ENCODE peak calls at places on chromosomes 12 and 14, in five cellular contexts. One of them, this sample, is unnamed.

GRCh38 chr14:58697927-58698641 is 60.3 kb downstream of the DACT1 start:
- DNase-seq in WERI-Rb-1: no peak
- DNase-seq in brain microvascular endothelial cell: no peak
- DNase-seq in psoas muscle: no peak
- DNase-seq in cardiac fibroblast: no peak
- DNase-seq in this sample: no peak

GRCh38 chr12:26554332-26554731 is 278.7 kb downstream of the ITPR2 start:
- DNase-seq in WERI-Rb-1: no peak
- DNase-seq in brain microvascular endothelial cell: no peak
- DNase-seq in psoas muscle: no peak
- DNase-seq in cardiac fibroblast: no peak
- DNase-seq in this sample: no peak

GRCh38 chr14:68703093-68703492 is 89.8 kb downstream of the ZFP36L1 start:
- DNase-seq in WERI-Rb-1: no peak
- DNase-seq in brain microvascular endothelial cell: peak
- DNase-seq in psoas muscle: peak
- DNase-seq in cardiac fibroblast: peak
- DNase-seq in this sample: no peak

GRCh38 chr14:56918849-56919574 is 108.7 kb upstream of the OTX2 start:
- DNase-seq in WERI-Rb-1: no peak
- DNase-seq in brain microvascular endothelial cell: no peak
- DNase-seq in psoas muscle: no peak
- DNase-seq in cardiac fibroblast: no peak
- DNase-seq in this sample: no peak

GRCh38 chr14:96051642-96052540 is 12.7 kb downstream of the C14orf132 start:
- DNase-seq in WERI-Rb-1: peak
- DNase-seq in brain microvascular endothelial cell: no peak
- DNase-seq in psoas muscle: no peak
- DNase-seq in cardiac fibroblast: no peak
- DNase-seq in this sample: no peak

GRCh38 chr14:105918496-105919262 is 392.3 kb downstream of the TMEM121 start:
- DNase-seq in WERI-Rb-1: no peak
- DNase-seq in brain microvascular endothelial cell: no peak
- DNase-seq in psoas muscle: no peak
- DNase-seq in cardiac fibroblast: no peak
- DNase-seq in this sample: no peak

GRCh38 chr12:68451261-68452091 is 119.3 kb upstream of the MDM1 start:
- DNase-seq in WERI-Rb-1: no peak
- DNase-seq in brain microvascular endothelial cell: peak
- DNase-seq in psoas muscle: peak
- DNase-seq in cardiac fibroblast: peak
- DNase-seq in this sample: peak

GRCh38 chr14:79278286-79278797 is 933.0 kb downstream of the DIO2 start:
- DNase-seq in WERI-Rb-1: peak
- DNase-seq in brain microvascular endothelial cell: no peak
- DNase-seq in psoas muscle: no peak
- DNase-seq in cardiac fibroblast: no peak
- DNase-seq in this sample: no peak

GRCh38 chr12:64054156-64054555 is 167.9 kb downstream of the KICS2 start:
- DNase-seq in WERI-Rb-1: no peak
- DNase-seq in brain microvascular endothelial cell: no peak
- DNase-seq in psoas muscle: no peak
- DNase-seq in cardiac fibroblast: no peak
- DNase-seq in this sample: no peak

GRCh38 chr14:82872494-82872893 is 1338.8 kb upstream of the SEL1L start:
- DNase-seq in WERI-Rb-1: no peak
- DNase-seq in brain microvascular endothelial cell: no peak
- DNase-seq in psoas muscle: no peak
- DNase-seq in cardiac fibroblast: no peak
- DNase-seq in this sample: no peak

GRCh38 chr14:101843665-101844064 is 82.2 kb downstream of the PPP2R5C start:
- DNase-seq in WERI-Rb-1: no peak
- DNase-seq in brain microvascular endothelial cell: no peak
- DNase-seq in psoas muscle: no peak
- DNase-seq in cardiac fibroblast: no peak
- DNase-seq in this sample: no peak

GRCh38 chr14:52429451-52429850 is 115.3 kb downstream of the PTGER2 start:
- DNase-seq in WERI-Rb-1: no peak
- DNase-seq in brain microvascular endothelial cell: no peak
- DNase-seq in psoas muscle: no peak
- DNase-seq in cardiac fibroblast: no peak
- DNase-seq in this sample: no peak

GRCh38 chr14:51454351-51454750 is 197.4 kb upstream of the FRMD6 start:
- DNase-seq in WERI-Rb-1: no peak
- DNase-seq in brain microvascular endothelial cell: no peak
- DNase-seq in psoas muscle: no peak
- DNase-seq in cardiac fibroblast: no peak
- DNase-seq in this sample: no peak

GRCh38 chr14:99188721-99189120 is 83.3 kb downstream of the BCL11B start:
- DNase-seq in WERI-Rb-1: no peak
- DNase-seq in brain microvascular endothelial cell: no peak
- DNase-seq in psoas muscle: no peak
- DNase-seq in cardiac fibroblast: no peak
- DNase-seq in this sample: no peak

GRCh38 chr14:20415723-20416622 is 2.7 kb upstream of the TEP1 start:
- DNase-seq in WERI-Rb-1: peak
- DNase-seq in brain microvascular endothelial cell: peak
- DNase-seq in psoas muscle: no peak
- DNase-seq in cardiac fibroblast: peak
- DNase-seq in this sample: no peak

GRCh38 chr14:61467281-61467680 is 145.9 kb downstream of the PRKCH start:
- DNase-seq in WERI-Rb-1: no peak
- DNase-seq in brain microvascular endothelial cell: no peak
- DNase-seq in psoas muscle: no peak
- DNase-seq in cardiac fibroblast: no peak
- DNase-seq in this sample: no peak

GRCh38 chr12:57832966-57833365 is 13.6 kb downstream of the CTDSP2 start:
- DNase-seq in WERI-Rb-1: peak
- DNase-seq in brain microvascular endothelial cell: no peak
- DNase-seq in psoas muscle: no peak
- DNase-seq in cardiac fibroblast: no peak
- DNase-seq in this sample: no peak

GRCh38 chr14:61254803-61255526 is 26.2 kb downstream of the TMEM30B start:
- DNase-seq in WERI-Rb-1: no peak
- DNase-seq in brain microvascular endothelial cell: no peak
- DNase-seq in psoas muscle: no peak
- DNase-seq in cardiac fibroblast: no peak
- DNase-seq in this sample: no peak

GRCh38 chr14:73240816-73241480 is 3.6 kb downstream of the PAPLN start:
- DNase-seq in WERI-Rb-1: peak
- DNase-seq in brain microvascular endothelial cell: no peak
- DNase-seq in psoas muscle: no peak
- DNase-seq in cardiac fibroblast: no peak
- DNase-seq in this sample: no peak

GRCh38 chr12:3496964-3497363 is 6.0 kb downstream of the PRMT8 start:
- DNase-seq in WERI-Rb-1: peak
- DNase-seq in brain microvascular endothelial cell: no peak
- DNase-seq in psoas muscle: no peak
- DNase-seq in cardiac fibroblast: no peak
- DNase-seq in this sample: no peak

GRCh38 chr12:33226671-33227070 is 212.9 kb downstream of the SYT10 start:
- DNase-seq in WERI-Rb-1: no peak
- DNase-seq in brain microvascular endothelial cell: no peak
- DNase-seq in psoas muscle: no peak
- DNase-seq in cardiac fibroblast: no peak
- DNase-seq in this sample: no peak

DNA sequence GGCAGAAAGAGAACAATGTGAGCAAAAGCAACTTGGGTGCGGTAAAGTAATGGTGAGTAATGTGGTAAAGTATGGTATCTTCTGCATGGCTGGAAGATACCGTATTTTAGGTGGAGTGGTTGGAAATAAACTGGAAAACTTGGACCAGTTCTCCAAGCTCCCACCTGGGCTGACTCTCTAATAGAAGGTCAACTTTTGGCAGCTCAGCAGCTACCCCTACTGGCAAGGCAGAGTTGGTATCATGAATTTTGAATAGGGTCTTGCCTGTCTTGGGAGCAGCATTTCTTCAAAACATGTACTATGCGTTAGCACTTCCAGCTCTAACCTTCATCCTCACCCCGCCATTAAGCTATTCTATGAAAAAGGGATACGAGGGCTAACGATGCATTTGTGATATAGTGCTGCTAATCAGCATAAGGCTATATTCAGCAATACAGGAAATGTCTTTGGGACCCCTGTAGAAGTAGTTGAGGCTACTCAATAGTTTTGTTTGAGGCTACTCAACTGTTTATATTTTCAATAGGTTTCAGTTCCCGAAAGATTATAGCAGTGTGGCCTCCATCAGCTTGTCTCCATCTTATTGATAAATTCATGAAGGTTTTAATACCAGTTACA is 276.3 kb upstream of the FAR2 start:
- DNase-seq in WERI-Rb-1: peak
- DNase-seq in brain microvascular endothelial cell: peak
- DNase-seq in psoas muscle: no peak
- DNase-seq in cardiac fibroblast: peak
- DNase-seq in this sample: no peak
- TF ChIP-seq CTCF in WERI-Rb-1: peak
- TF ChIP-seq CTCF in brain microvascular endothelial cell: peak
- TF ChIP-seq CTCF in psoas muscle: peak
- TF ChIP-seq CTCF in cardiac fibroblast: peak
- TF ChIP-seq CTCF in this sample: peak

DNA sequence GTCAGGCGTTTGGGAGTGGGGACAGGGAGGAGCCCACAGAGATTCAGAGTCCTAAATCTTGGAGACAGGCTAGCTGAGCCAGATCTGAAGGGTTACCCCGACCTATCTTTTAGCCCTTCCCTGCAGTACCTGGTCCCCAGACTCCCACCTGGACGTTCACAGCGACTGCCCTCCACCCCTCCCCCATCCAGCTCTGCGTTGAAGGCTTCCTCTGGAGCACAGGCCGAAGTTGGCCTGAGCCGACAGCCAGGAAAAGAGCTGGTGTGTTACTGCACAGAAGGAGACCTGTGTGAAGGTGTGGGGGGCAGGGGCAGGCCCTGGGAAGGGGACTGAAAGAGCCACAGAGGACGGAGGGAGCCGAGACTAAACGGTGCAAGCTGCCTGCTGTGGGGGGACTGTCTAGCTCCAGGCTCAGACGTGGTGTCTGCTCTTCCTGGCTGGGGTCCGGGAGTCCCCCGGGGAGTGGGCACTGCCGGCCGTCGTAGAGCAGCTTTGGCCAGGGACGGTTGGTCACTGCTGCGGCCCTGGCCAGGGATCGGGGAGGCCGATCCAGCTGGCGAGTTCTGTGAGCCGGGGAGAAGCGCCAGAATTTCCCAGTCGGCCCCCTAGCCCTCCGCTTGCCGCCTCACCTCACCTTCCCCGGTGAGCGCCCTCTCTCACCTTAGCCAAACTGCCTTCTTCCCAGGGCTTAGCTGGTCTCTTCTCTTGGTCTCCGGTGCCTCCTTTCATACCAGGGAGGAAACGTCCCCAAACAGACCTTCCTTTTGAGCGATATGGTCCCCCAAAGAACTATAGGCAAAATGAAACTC is 869 bp upstream of the COL2A1 start:
- DNase-seq in WERI-Rb-1: no peak
- DNase-seq in brain microvascular endothelial cell: no peak
- DNase-seq in psoas muscle: no peak
- DNase-seq in cardiac fibroblast: no peak
- DNase-seq in this sample: no peak
- H3K4me3 ChIP-seq in WERI-Rb-1: peak
- H3K4me3 ChIP-seq in brain microvascular endothelial cell: no peak
- H3K4me3 ChIP-seq in psoas muscle: peak
- H3K4me3 ChIP-seq in cardiac fibroblast: no peak
- H3K4me3 ChIP-seq in this sample: no peak

GRCh38 chr12:123267335-123267920 is 4.2 kb downstream of the CDK2AP1 start:
- DNase-seq in WERI-Rb-1: no peak
- DNase-seq in brain microvascular endothelial cell: no peak
- DNase-seq in psoas muscle: no peak
- DNase-seq in cardiac fibroblast: no peak
- DNase-seq in this sample: no peak

GRCh38 chr12:123265851-123266678 is 5.6 kb downstream of the CDK2AP1 start:
- DNase-seq in WERI-Rb-1: no peak
- DNase-seq in brain microvascular endothelial cell: no peak
- DNase-seq in psoas muscle: no peak
- DNase-seq in cardiac fibroblast: no peak
- DNase-seq in this sample: no peak

GRCh38 chr12:123263196-123263817 is 8.3 kb downstream of the CDK2AP1 start:
- DNase-seq in WERI-Rb-1: no peak
- DNase-seq in brain microvascular endothelial cell: no peak
- DNase-seq in psoas muscle: no peak
- DNase-seq in cardiac fibroblast: no peak
- DNase-seq in this sample: no peak

GRCh38 chr12:123266679-123267277 is 4.9 kb downstream of the CDK2AP1 start:
- DNase-seq in WERI-Rb-1: no peak
- DNase-seq in brain microvascular endothelial cell: no peak
- DNase-seq in psoas muscle: no peak
- DNase-seq in cardiac fibroblast: no peak
- DNase-seq in this sample: no peak

DNA sequence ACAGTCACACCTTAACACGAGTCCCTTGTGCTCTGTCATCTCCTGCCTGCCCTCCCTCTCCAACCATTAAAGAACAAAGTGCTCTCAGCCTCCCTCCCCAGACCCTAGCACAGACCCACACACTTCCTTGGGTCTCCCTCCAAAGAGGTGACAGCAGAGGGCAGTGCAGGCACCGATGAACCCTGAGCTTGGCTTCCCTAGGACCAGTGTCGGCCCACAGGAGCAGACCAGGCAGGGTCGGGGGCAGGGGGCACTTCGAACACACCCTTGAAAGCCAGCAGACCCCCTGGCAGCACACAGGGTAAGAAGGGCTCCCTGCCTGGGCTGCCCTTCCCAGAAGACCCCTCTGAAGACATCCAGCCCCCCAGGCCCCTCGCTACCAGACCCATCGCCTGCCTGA is 7.0 kb downstream of the CDK2AP1 start:
- DNase-seq in WERI-Rb-1: peak
- DNase-seq in brain microvascular endothelial cell: no peak
- DNase-seq in psoas muscle: no peak
- DNase-seq in cardiac fibroblast: no peak
- DNase-seq in this sample: no peak
- TF ChIP-seq CTCF in WERI-Rb-1: peak
- TF ChIP-seq CTCF in brain microvascular endothelial cell: peak
- TF ChIP-seq CTCF in psoas muscle: no peak
- TF ChIP-seq CTCF in cardiac fibroblast: no peak
- TF ChIP-seq CTCF in this sample: peak

GRCh38 chr12:97748298-97748697 is 285.7 kb downstream of the RMST start:
- DNase-seq in WERI-Rb-1: no peak
- DNase-seq in brain microvascular endothelial cell: no peak
- DNase-seq in psoas muscle: no peak
- DNase-seq in cardiac fibroblast: no peak
- DNase-seq in this sample: no peak

DNA sequence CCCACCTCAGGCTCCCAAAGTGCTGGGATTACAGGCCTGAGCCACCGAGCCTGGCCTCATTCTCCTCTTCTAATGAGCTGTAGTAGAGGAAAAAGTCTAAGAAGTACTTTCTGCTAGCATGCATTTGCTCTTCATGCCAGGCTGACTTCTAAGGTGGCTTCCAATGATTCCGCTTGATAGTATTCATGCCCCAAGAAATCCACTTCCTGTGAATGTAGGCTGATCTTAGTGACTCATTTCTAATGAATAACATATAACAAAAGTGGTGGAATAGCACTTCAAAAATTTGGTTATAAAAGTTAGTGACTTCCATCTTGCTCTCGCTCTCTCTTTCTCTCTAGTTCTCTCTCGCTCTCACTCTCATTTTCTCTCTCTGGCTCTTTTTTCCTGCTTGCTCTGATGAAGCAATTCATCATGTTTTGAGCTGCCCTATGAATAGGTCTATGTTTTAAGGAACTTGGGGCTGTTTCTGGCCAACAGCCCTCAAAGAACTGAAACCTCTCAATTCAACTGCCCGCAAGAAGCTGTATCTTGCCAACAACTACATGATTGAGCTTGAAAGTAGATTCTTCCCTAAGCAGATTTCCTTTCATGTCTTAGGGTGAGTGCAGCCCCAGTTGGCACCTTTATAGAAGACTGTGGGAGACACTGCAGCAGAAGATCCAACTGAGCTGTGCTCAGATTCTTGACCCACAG is 282.9 kb downstream of the RMST start:
- DNase-seq in WERI-Rb-1: no peak
- DNase-seq in brain microvascular endothelial cell: no peak
- DNase-seq in psoas muscle: no peak
- DNase-seq in cardiac fibroblast: no peak
- DNase-seq in this sample: no peak
- H3K4me3 ChIP-seq in WERI-Rb-1: no peak
- H3K4me3 ChIP-seq in brain microvascular endothelial cell: no peak
- H3K4me3 ChIP-seq in psoas muscle: no peak
- H3K4me3 ChIP-seq in cardiac fibroblast: no peak
- H3K4me3 ChIP-seq in this sample: no peak

This sample was measured in AG04449.